ENCODE peak calls at places on chromosomes 5 and 9, in eight cellular contexts. X, A, T, L, S, F, E and Y are unnamed samples.

GRCh38 chr5:151250346-151251000 is 2.5 kb upstream of the GM2A start:
- DNase-seq in L (no peak), F (no peak), E (no peak), A (no peak), T (no peak), X (no peak), S (no peak), Y (no peak)

GRCh38 chr9:1454980-1455367 is 404.8 kb downstream of the DMRT2 start:
- DNase-seq in F (no peak), L (no peak), S (no peak), A (no peak), X (no peak), E (no peak), T (no peak), Y (no peak)

GRCh38 chr9:12702160-12702758 is 9.1 kb downstream of the TYRP1 start:
- DNase-seq in S (peak), A (no peak), X (no peak), L (no peak), T (no peak), E (no peak), F (no peak), Y (no peak)

GRCh38 chr5:9544502-9545300 is 1.2 kb downstream of the SEMA5A start:
- DNase-seq in X (peak), L (no peak), S (no peak), F (no peak), A (peak), T (peak), E (peak), Y (peak)

GRCh38 chr9:89603629-89604462 is 966 bp upstream of the GADD45G start:
- DNase-seq in E (peak), L (peak), F (no peak), X (peak), A (peak), T (no peak), S (no peak), Y (peak)

GRCh38 chr5:126098330-126099017 is 324.7 kb upstream of the GRAMD2B start:
- DNase-seq in L (no peak), S (no peak), X (no peak), A (no peak), T (no peak), F (no peak), E (no peak), Y (no peak)

GRCh38 chr5:78638973-78639669 is 9.5 kb downstream of the LHFPL2 start:
- DNase-seq in A (no peak), S (no peak), F (no peak), X (no peak), T (no peak), L (no peak), E (no peak), Y (no peak)

GRCh38 chr5:2094616-2094995 is 211.9 kb upstream of the IRX4 start:
- DNase-seq in S (no peak), E (no peak), X (no peak), A (no peak), F (no peak), L (no peak), T (no peak), Y (no peak)

GRCh38 chr5:6553986-6554385 is 78.9 kb downstream of the NSUN2 start:
- DNase-seq in F (no peak), E (no peak), T (no peak), L (no peak), X (no peak), A (no peak), S (no peak), Y (no peak)

GRCh38 chr9:114156658-114157421 is 1.5 kb downstream of the COL27A1 start:
- DNase-seq in T (no peak), E (no peak), F (no peak), A (peak), X (no peak), S (peak), L (no peak), Y (no peak)

GRCh38 chr9:70412678-70413426 is 1.6 kb downstream of the KLF9 start:
- DNase-seq in T (peak), X (peak), S (no peak), L (no peak), A (no peak), F (no peak), E (peak), Y (no peak)

GRCh38 chr9:119368681-119369581 is at the start of gene BRINP1:
- DNase-seq in A (no peak), L (no peak), T (no peak), E (no peak), X (peak), S (no peak), F (no peak), Y (no peak)

GRCh38 chr5:172280937-172281336 is 2.6 kb downstream of the UBTD2 start:
- DNase-seq in E (no peak), X (no peak), F (no peak), S (no peak), L (no peak), A (no peak), T (no peak), Y (no peak)

GRCh38 chr9:105608685-105609598 is 51.0 kb downstream of the FKTN start:
- DNase-seq in L (no peak), F (no peak), E (no peak), S (no peak), X (no peak), A (peak), T (no peak), Y (no peak)

GRCh38 chr5:166618555-166618954 is 1672.9 kb upstream of the WWC1 start:
- DNase-seq in X (no peak), E (no peak), A (no peak), S (no peak), L (no peak), F (no peak), T (no peak), Y (no peak)

GRCh38 chr5:178182158-178182876 is 4.9 kb downstream of the GMCL2 start:
- DNase-seq in E (no peak), F (no peak), A (no peak), T (no peak), L (no peak), X (no peak), S (no peak), Y (no peak)

GRCh38 chr5:151697452-151697851 is 10.7 kb upstream of the SPARC start:
- DNase-seq in F (no peak), E (no peak), X (no peak), A (no peak), T (no peak), L (no peak), S (no peak), Y (no peak)

GRCh38 chr5:126780165-126780827 is 3.4 kb downstream of the LMNB1 start:
- DNase-seq in F (no peak), X (peak), L (peak), A (peak), T (peak), E (no peak), S (peak), Y (peak)

GRCh38 chr5:923473-923873 is 30.8 kb downstream of the TRIP13 start:
- DNase-seq in X (peak), T (peak), A (peak), L (peak), E (peak), S (no peak), F (peak), Y (peak)

GRCh38 chr9:10806873-10807272 is 194.1 kb upstream of the PTPRD start:
- DNase-seq in E (no peak), F (no peak), T (no peak), L (no peak), S (no peak), X (no peak), A (no peak), Y (no peak)

GRCh38 chr5:95962785-95963184 is 1.1 kb upstream of the ELL2 start:
- DNase-seq in S (no peak), A (no peak), F (no peak), X (no peak), L (no peak), T (no peak), E (no peak), Y (no peak)

GRCh38 chr5:146001544-146002185 is 65.3 kb downstream of the SH3RF2 start:
- DNase-seq in S (no peak), L (no peak), X (no peak), F (no peak), A (no peak), E (no peak), T (no peak), Y (no peak)

GRCh38 chr5:154863291-154864080 is 5.1 kb downstream of the CNOT8 start:
- DNase-seq in S (no peak), E (no peak), L (no peak), A (no peak), T (no peak), X (no peak), F (no peak), Y (no peak)

GRCh38 chr9:91852801-91853347 is 97.2 kb downstream of the ROR2 start:
- DNase-seq in F (no peak), T (no peak), E (no peak), S (no peak), A (no peak), X (no peak), L (no peak), Y (no peak)

GRCh38 chr5:137318027-137318426 is 181.1 kb downstream of the SPOCK1 start:
- DNase-seq in E (no peak), X (no peak), A (no peak), F (no peak), T (no peak), L (no peak), S (no peak), Y (no peak)

GRCh38 chr5:10827571-10827970 is 66.5 kb upstream of the DAP start:
- DNase-seq in T (no peak), X (no peak), E (no peak), F (no peak), S (no peak), A (no peak), L (no peak), Y (no peak)

GRCh38 chr5:35246411-35246810 is 16.1 kb upstream of the PRLR start:
- DNase-seq in E (no peak), A (no peak), F (no peak), S (no peak), L (no peak), T (no peak), X (no peak), Y (no peak)

GRCh38 chr5:32625106-32625505 is 39.7 kb downstream of the SUB1 start:
- DNase-seq in L (no peak), S (no peak), A (no peak), F (no peak), T (no peak), E (no peak), X (no peak), Y (no peak)

GRCh38 chr5:14040542-14040941 is 96.1 kb upstream of the DNAH5 start:
- DNase-seq in A (no peak), L (no peak), T (no peak), E (no peak), X (no peak), F (no peak), S (no peak), Y (no peak)

GRCh38 chr5:180380856-180381255 is 27.7 kb upstream of the GFPT2 start:
- DNase-seq in S (no peak), E (no peak), A (no peak), L (no peak), T (no peak), X (no peak), F (no peak), Y (no peak)

GRCh38 chr9:108761530-108762347 is 94.0 kb downstream of the ACTL7B start:
- DNase-seq in X (peak), L (no peak), E (peak), A (peak), F (no peak), S (no peak), T (no peak), Y (peak)

GRCh38 chr5:178699854-178700253 is 30.6 kb downstream of the ZNF354A start:
- DNase-seq in A (no peak), X (no peak), T (no peak), L (no peak), S (no peak), E (no peak), F (no peak), Y (no peak)

GRCh38 chr5:173328896-173329369 is 719 bp upstream of the STC2 start:
- DNase-seq in A (no peak), T (no peak), S (no peak), F (no peak), E (no peak), X (no peak), L (no peak), Y (no peak)

GRCh38 chr5:33755216-33755615 is 136.6 kb downstream of the ADAMTS12 start:
- DNase-seq in A (no peak), F (no peak), E (no peak), X (no peak), L (no peak), S (no peak), T (no peak), Y (no peak)

GRCh38 chr5:56039985-56040384 is 45.2 kb upstream of the IL6ST start:
- DNase-seq in A (no peak), T (no peak), X (no peak), S (no peak), F (no peak), E (no peak), L (no peak), Y (no peak)

GRCh38 chr9:84283895-84284294 is 56.7 kb downstream of the SLC28A3 start:
- DNase-seq in S (no peak), A (no peak), T (no peak), E (no peak), F (no peak), L (no peak), X (no peak), Y (no peak)

GRCh38 chr5:151005187-151005974 is 15.0 kb upstream of the GPX3 start:
- DNase-seq in F (no peak), E (no peak), X (no peak), S (no peak), A (no peak), T (no peak), L (no peak), Y (no peak)

GRCh38 chr9:81849631-81850259 is 78.5 kb upstream of the SPATA31D4 start:
- DNase-seq in X (no peak), E (no peak), S (no peak), L (no peak), F (no peak), T (no peak), A (no peak), Y (no peak)